ENCODE peak calls at places on chromosomes 11 and 22, in ten cellular contexts. W is frontal cortex; Q is colonic mucosa; P is GDM1; X is T-cell; H is stimulated activated CD4-positive, alpha-beta T cell treated with anti-CD3 and anti-CD28 coated beads, Interleukin-15, amount 100 ng/mL, for 24 hours; K is astrocyte of the hippocampus; V is NCI-H1105; F is HFFc6; Y is NCI-H524. Z is an unnamed sample.

GRCh38 chr11:92882828-92883611 is 86.4 kb upstream of the MTNR1B start:
- DNase-seq in P (no peak), V (no peak), H (no peak), F (no peak), W (no peak), Q (no peak), K (no peak), X (no peak), Y (no peak), Z (no peak)

GRCh38 chr22:25775501-25775900 is 33.5 kb downstream of the MYO18B start:
- DNase-seq in F (no peak), W (no peak), H (no peak), Y (no peak), V (no peak), K (peak), X (no peak), Q (no peak), P (no peak), Z (peak)

GRCh38 chr11:66327171-66328035 is 8.8 kb downstream of the RIN1 start:
- DNase-seq in Q (no peak), H (no peak), Y (no peak), X (no peak), K (peak), F (peak), W (no peak), V (no peak), P (no peak), Z (peak)

GRCh38 chr11:121741954-121742361 is 289.2 kb upstream of the SORL1-AS1 start:
- DNase-seq in V (no peak), W (no peak), F (no peak), H (no peak), X (no peak), K (peak), Q (peak), P (no peak), Y (no peak), Z (no peak)

GRCh38 chr11:91946397-91947090 is 278.1 kb upstream of the FAT3 start:
- DNase-seq in W (no peak), P (no peak), F (no peak), H (no peak), K (peak), V (no peak), X (no peak), Y (peak), Q (no peak), Z (no peak)

GRCh38 chr11:17506942-17507341 is 30.3 kb upstream of the ABCC8 start:
- DNase-seq in Q (no peak), H (no peak), Y (no peak), K (no peak), W (no peak), X (no peak), P (no peak), F (no peak), V (no peak), Z (no peak)

GRCh38 chr11:11605181-11605580 is 16.6 kb downstream of the GALNT18 start:
- DNase-seq in Y (no peak), H (no peak), X (no peak), K (no peak), V (no peak), F (no peak), P (no peak), Q (no peak), W (no peak), Z (no peak)

GRCh38 chr11:15159085-15159484 is 44.4 kb downstream of the INSC start:
- DNase-seq in F (peak), K (peak), V (no peak), Q (peak), W (no peak), P (peak), Y (no peak), H (no peak), X (no peak), Z (peak)

GRCh38 chr11:3992964-3993363 is 101.6 kb upstream of the RRM1 start:
- DNase-seq in V (no peak), Y (no peak), W (no peak), P (no peak), H (no peak), Q (no peak), F (no peak), X (no peak), K (no peak), Z (no peak)

GRCh38 chr22:18156878-18157713 is 7.1 kb downstream of the USP18 start:
- DNase-seq in Y (peak), F (peak), V (peak), H (peak), K (peak), W (peak), X (peak), Q (peak), P (no peak), Z (peak)

GRCh38 chr22:39959640-39960447 is at the start of gene TMA7B:
- DNase-seq in K (peak), H (peak), X (peak), V (no peak), P (peak), F (peak), W (no peak), Y (no peak), Q (no peak), Z (peak)

GRCh38 chr11:8063319-8063718 is 17.7 kb upstream of the TUB start:
- DNase-seq in Q (peak), F (no peak), K (no peak), X (no peak), W (no peak), P (no peak), H (no peak), V (no peak), Y (no peak), Z (no peak)

GRCh38 chr11:66347425-66348276 is at the start of gene B4GAT1:
- DNase-seq in K (peak), X (peak), W (peak), H (peak), F (peak), V (peak), Q (peak), P (peak), Y (peak), Z (peak)

GRCh38 chr22:39898997-39899396 is 1.9 kb upstream of the GRAP2 start:
- DNase-seq in Q (no peak), H (no peak), W (no peak), Y (peak), P (no peak), K (no peak), X (no peak), V (no peak), F (no peak), Z (no peak)

GRCh38 chr22:27810566-27810965 is 9.0 kb upstream of the MN1 start:
- DNase-seq in W (no peak), V (no peak), X (no peak), P (no peak), H (no peak), Q (peak), K (peak), Y (no peak), F (peak), Z (peak)

GRCh38 chr22:33126881-33127280 is 68.7 kb upstream of the SYN3 start:
- DNase-seq in F (no peak), H (no peak), W (no peak), Y (peak), X (no peak), P (no peak), K (no peak), Q (no peak), V (no peak), Z (no peak)

GRCh38 chr11:24226606-24227005 is 270.2 kb upstream of the LUZP2 start:
- DNase-seq in K (no peak), W (no peak), H (no peak), V (no peak), F (no peak), P (no peak), X (no peak), Y (no peak), Q (no peak), Z (no peak)

GRCh38 chr11:117928818-117929567 is at the start of gene TMPRSS13:
- DNase-seq in F (no peak), K (no peak), X (no peak), P (no peak), Y (no peak), W (no peak), Q (peak), V (no peak), H (no peak), Z (no peak)

GRCh38 chr11:11291432-11292015 is 61.5 kb downstream of the CSNK2A3 start:
- DNase-seq in P (no peak), X (no peak), F (no peak), V (no peak), H (no peak), Y (no peak), W (no peak), Q (no peak), K (no peak), Z (no peak)

GRCh38 chr11:78291754-78292108 is 103.0 kb downstream of the USP35 start:
- DNase-seq in F (no peak), H (peak), K (no peak), X (no peak), P (no peak), V (no peak), Y (no peak), W (no peak), Q (no peak), Z (no peak)

GRCh38 chr11:58334708-58335107 is 24.2 kb downstream of the OR5B17 start:
- DNase-seq in Y (no peak), H (no peak), P (no peak), K (peak), W (no peak), V (no peak), Q (no peak), F (peak), X (no peak), Z (peak)

GRCh38 chr11:62012451-62013265 is 45.2 kb upstream of the FTH1 start:
- DNase-seq in K (peak), X (no peak), F (peak), W (no peak), Y (no peak), H (no peak), V (no peak), P (no peak), Q (no peak), Z (peak)

GRCh38 chr22:36552300-36552699 is 23.3 kb upstream of the EIF3D start:
- DNase-seq in X (no peak), F (no peak), W (no peak), V (no peak), H (no peak), Q (no peak), P (peak), K (no peak), Y (no peak), Z (no peak)

GRCh38 chr11:114232400-114233070 is 63.7 kb upstream of the NNMT start:
- DNase-seq in F (no peak), K (no peak), H (no peak), Y (no peak), W (no peak), V (no peak), Q (peak), X (no peak), P (no peak), Z (no peak)

GRCh38 chr11:118705111-118705741 is 25.8 kb upstream of the TREH start:
- DNase-seq in W (no peak), Y (no peak), H (peak), V (no peak), X (peak), P (peak), F (no peak), Q (no peak), K (peak), Z (peak)

GRCh38 chr11:46290021-46290420 is 12.6 kb downstream of the CREB3L1 start:
- DNase-seq in K (no peak), X (no peak), H (no peak), P (no peak), Y (no peak), V (no peak), W (no peak), Q (no peak), F (no peak), Z (no peak)

GRCh38 chr11:130523609-130524008 is 75.2 kb downstream of the ADAMTS15 start:
- DNase-seq in V (no peak), H (no peak), Q (no peak), W (no peak), P (no peak), F (peak), X (no peak), K (peak), Y (no peak), Z (no peak)

GRCh38 chr22:46377566-46378498 is 42.3 kb downstream of the TRMU start:
- DNase-seq in K (peak), Y (no peak), P (no peak), X (no peak), F (no peak), Q (peak), H (no peak), W (no peak), V (no peak), Z (peak)

GRCh38 chr11:70501026-70501901 is 102.9 kb downstream of the CTTN start:
- DNase-seq in V (no peak), H (no peak), X (no peak), K (peak), Y (no peak), P (no peak), W (no peak), F (peak), Q (no peak), Z (no peak)

GRCh38 chr11:105881027-105881426 is 141.0 kb downstream of the MSANTD4 start:
- DNase-seq in P (no peak), F (no peak), W (no peak), K (no peak), Y (no peak), X (no peak), V (no peak), H (no peak), Q (no peak), Z (no peak)

GRCh38 chr11:13229675-13230359 is 47.8 kb upstream of the BMAL1 start:
- DNase-seq in Q (no peak), P (no peak), K (no peak), W (no peak), F (no peak), V (no peak), X (no peak), H (no peak), Y (no peak), Z (no peak)

GRCh38 chr22:46046299-46046685 is 69.3 kb upstream of the WNT7B start:
- DNase-seq in H (no peak), P (no peak), V (no peak), W (no peak), K (no peak), X (no peak), F (no peak), Y (no peak), Q (no peak), Z (no peak)

GRCh38 chr11:73270855-73271477 is 1.2 kb upstream of the P2RY6 start:
- DNase-seq in P (no peak), V (no peak), F (no peak), W (no peak), Y (no peak), Q (no peak), H (no peak), K (no peak), X (no peak), Z (no peak)

GRCh38 chr22:50169774-50170341 is 673 bp upstream of the PANX2 start:
- DNase-seq in Q (no peak), X (no peak), Y (no peak), H (peak), W (no peak), K (no peak), V (no peak), F (no peak), P (no peak), Z (no peak)

GRCh38 chr11:37107415-37107814 is 509.4 kb upstream of the RAG2 start:
- DNase-seq in W (no peak), K (no peak), P (no peak), H (no peak), V (no peak), Q (no peak), F (no peak), Y (no peak), X (no peak), Z (no peak)

Z was measured in RCC 7860.